ENCODE peak calls at places on chromosome 12, in four cellular contexts. G, W, S and Y are unnamed samples.

GRCh38 chr12:112577473-112578334 is 159.0 kb downstream of the PTPN11 start:
- DNase-seq in G (peak), W (no peak), S (no peak), Y (no peak)

GRCh38 chr12:39620664-39621658 is 1.4 kb upstream of the ABCD2 start:
- DNase-seq in G (no peak), W (no peak), S (peak), Y (no peak)

GRCh38 chr12:90199008-90199407 is 490.4 kb upstream of the ATP2B1 start:
- DNase-seq in G (no peak), W (no peak), S (no peak), Y (no peak)

GRCh38 chr12:39764944-39765560 is 145.4 kb upstream of the ABCD2 start:
- DNase-seq in G (no peak), W (peak), S (no peak), Y (no peak)

GRCh38 chr12:113867258-113867657 is 98.9 kb downstream of the RBM19 start:
- DNase-seq in G (no peak), W (peak), S (no peak), Y (no peak)

GRCh38 chr12:22299294-22299912 is 35.1 kb downstream of the ST8SIA1 start:
- DNase-seq in G (no peak), W (no peak), S (no peak), Y (no peak)

GRCh38 chr12:130715996-130716917 is at the start of gene RIMBP2:
- DNase-seq in G (no peak), W (no peak), S (no peak), Y (no peak)

GRCh38 chr12:30823140-30823669 is 68.5 kb upstream of the CAPRIN2 start:
- DNase-seq in G (no peak), W (no peak), S (no peak), Y (peak)

GRCh38 chr12:45695035-45695434 is 34.5 kb upstream of the ARID2 start:
- DNase-seq in G (no peak), W (no peak), S (no peak), Y (no peak)

GRCh38 chr12:100221523-100221922 is 20.9 kb downstream of the ACTR6 start:
- DNase-seq in G (no peak), W (no peak), S (no peak), Y (no peak)

GRCh38 chr12:27965411-27965810 is 7.1 kb downstream of the PTHLH start:
- DNase-seq in G (no peak), W (no peak), S (no peak), Y (no peak)

GRCh38 chr12:56377310-56377988 is 14.8 kb upstream of the APOF start:
- DNase-seq in G (no peak), W (peak), S (no peak), Y (no peak)

GRCh38 chr12:27852117-27852516 is 72.1 kb upstream of the MANSC4 start:
- DNase-seq in G (no peak), W (no peak), S (no peak), Y (no peak)

GRCh38 chr12:45543887-45544286 is 185.6 kb upstream of the ARID2 start:
- DNase-seq in G (peak), W (peak), S (peak), Y (peak)

GRCh38 chr12:131883521-131883900 is 10.9 kb upstream of the ULK1 start:
- DNase-seq in G (no peak), W (no peak), S (no peak), Y (no peak)

GRCh38 chr12:93786669-93787397 is 109.7 kb downstream of the CRADD start:
- DNase-seq in G (no peak), W (no peak), S (no peak), Y (no peak)

GRCh38 chr12:131108171-131108955 is 154.7 kb downstream of the ADGRD1 start:
- DNase-seq in G (no peak), W (peak), S (no peak), Y (no peak)

GRCh38 chr12:71684081-71684480 is 1.8 kb upstream of the TMEM19 start:
- DNase-seq in G (no peak), W (no peak), S (no peak), Y (no peak)

GRCh38 chr12:31000751-31001150 is 72.9 kb upstream of the DDX11 start:
- DNase-seq in G (no peak), W (no peak), S (no peak), Y (no peak)

GRCh38 chr12:54521291-54522062 is 23.9 kb downstream of the NCKAP1L start:
- DNase-seq in G (no peak), W (no peak), S (no peak), Y (no peak)

GRCh38 chr12:12689672-12690287 is 6.2 kb downstream of the GPR19 start:
- DNase-seq in G (no peak), W (no peak), S (no peak), Y (no peak)

GRCh38 chr12:54412348-54412747 is 6.7 kb downstream of the ITGA5 start:
- DNase-seq in G (no peak), W (no peak), S (no peak), Y (no peak)

GRCh38 chr12:61282790-61283575 is 977.2 kb upstream of the USP15 start:
- DNase-seq in G (no peak), W (no peak), S (no peak), Y (no peak)

GRCh38 chr12:50201987-50202521 is 34.9 kb upstream of the CERS5 start:
- DNase-seq in G (no peak), W (no peak), S (no peak), Y (no peak)

GRCh38 chr12:89521348-89522238 is 3.0 kb downstream of the GALNT4 start:
- DNase-seq in G (no peak), W (no peak), S (no peak), Y (no peak)

GRCh38 chr12:27940756-27941402 is 31.7 kb downstream of the PTHLH start:
- DNase-seq in G (peak), W (peak), S (peak), Y (peak)

GRCh38 chr12:117024961-117025480 is 74.2 kb downstream of the TESC start:
- DNase-seq in G (no peak), W (no peak), S (no peak), Y (no peak)

GRCh38 chr12:117026921-117027250 is 72.3 kb downstream of the TESC start:
- DNase-seq in G (no peak), W (no peak), S (no peak), Y (no peak)

GRCh38 chr12:117023998-117024960 is 74.9 kb downstream of the TESC start:
- DNase-seq in G (no peak), W (no peak), S (no peak), Y (no peak)

GRCh38 chr12:117026343-117026742 is 72.9 kb downstream of the TESC start:
- DNase-seq in G (no peak), W (no peak), S (no peak), Y (no peak)

DNA sequence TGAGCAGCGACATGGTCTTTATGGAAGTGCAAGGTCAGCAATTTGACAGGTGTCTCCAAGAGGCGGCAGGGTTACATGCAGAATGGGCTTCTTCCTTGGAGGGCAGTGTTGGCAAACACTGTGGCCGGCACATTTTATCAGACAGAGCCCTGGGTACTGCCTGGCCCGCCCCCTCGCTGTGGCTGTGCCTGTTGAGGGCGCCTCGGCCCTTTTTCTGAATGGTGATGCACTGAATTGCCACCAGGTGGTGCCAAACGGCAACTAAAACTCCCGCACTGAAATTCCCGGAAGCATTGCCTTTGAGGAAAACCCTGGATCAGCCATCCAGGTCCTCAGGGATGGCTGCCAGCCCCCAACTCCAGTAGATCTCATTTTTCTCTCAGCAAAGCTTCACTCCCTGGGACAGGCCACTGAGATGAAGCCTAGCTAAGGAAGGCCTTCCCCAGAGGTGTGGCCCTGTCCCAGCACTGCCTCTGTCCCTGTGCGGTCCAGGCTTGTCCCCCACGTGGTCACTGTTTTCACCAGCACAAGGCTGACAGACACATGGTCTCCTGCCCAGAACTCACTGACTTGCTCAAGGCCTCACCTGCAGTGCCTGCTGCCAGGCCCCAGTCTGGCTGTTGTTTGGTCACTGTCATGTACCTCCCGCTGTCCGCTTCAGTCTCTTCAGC is 73.6 kb downstream of the TESC start:
- DNase-seq in G (peak), W (peak), S (no peak), Y (peak)
- TF ChIP-seq POLR2AphosphoS5 in G (no peak), W (no peak), S (no peak), Y (no peak)

GRCh38 chr12:109477185-109477962 is at the start of the genes KCTD10 and UBE3B:
- DNase-seq in G (no peak), W (peak), S (peak), Y (peak)
- TF ChIP-seq POLR2A in G (peak), W (peak), S (peak), Y (peak)

GRCh38 chr12:108473400-108474055 is 41.5 kb upstream of the FICD start:
- DNase-seq in G (no peak), W (no peak), S (no peak), Y (no peak)

GRCh38 chr12:108468149-108468968 is 46.7 kb upstream of the FICD start:
- DNase-seq in G (no peak), W (peak), S (no peak), Y (no peak)
- TF ChIP-seq TAF1 in G (no peak), W (no peak), S (no peak), Y (no peak)

GRCh38 chr12:48356041-48356768 is 5.5 kb upstream of the ZNF641 start:
- DNase-seq in G (no peak), W (no peak), S (no peak), Y (no peak)

GRCh38 chr12:48349471-48349870 is 1.2 kb downstream of the ZNF641 start:
- DNase-seq in G (no peak), W (no peak), S (no peak), Y (no peak)

GRCh38 chr12:48351022-48351708 is 446 bp upstream of the ZNF641 start:
- DNase-seq in G (no peak), W (no peak), S (no peak), Y (no peak)

GRCh38 chr12:48352157-48352775 is 1.5 kb upstream of the ZNF641 start:
- DNase-seq in G (no peak), W (peak), S (no peak), Y (no peak)

DNA sequence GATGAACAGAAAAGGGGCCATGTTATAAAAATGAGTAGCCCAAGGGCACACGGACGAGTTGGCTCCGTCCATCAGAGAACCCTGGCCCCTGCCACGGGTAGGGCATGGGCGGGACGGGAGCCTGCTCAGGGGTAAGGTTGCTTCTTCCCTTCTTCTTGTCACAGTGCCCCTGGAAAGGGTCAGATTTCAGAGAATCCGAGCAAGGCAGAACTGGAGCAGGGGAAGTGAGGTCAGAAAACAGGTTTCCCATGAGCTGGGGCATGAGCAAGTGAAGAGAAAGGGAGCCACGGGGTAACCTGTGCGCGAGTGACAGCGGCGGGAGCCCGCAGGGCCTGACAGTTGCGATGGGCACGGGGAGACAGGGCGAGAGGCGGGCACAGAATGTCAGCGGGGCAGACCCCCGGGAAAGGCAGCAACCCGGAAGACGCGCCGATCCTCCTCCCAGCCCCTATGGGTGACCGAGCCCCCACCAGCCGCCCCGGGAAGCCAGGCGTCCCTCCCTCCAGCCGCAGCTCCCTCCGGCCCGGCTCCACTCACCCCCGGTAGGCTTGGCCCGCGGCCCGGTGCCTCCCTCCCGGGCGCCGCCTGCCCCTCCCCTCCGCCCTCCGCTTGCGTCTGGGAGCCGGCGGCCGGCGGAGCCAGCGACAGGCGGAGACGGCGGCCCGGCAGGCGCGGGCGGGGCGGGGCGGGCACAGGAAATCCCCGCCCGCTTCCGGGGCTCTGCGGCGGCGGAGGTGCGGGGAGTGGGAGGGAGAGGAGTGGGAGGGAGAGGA is at the start of gene ZNF641:
- DNase-seq in G (no peak), W (peak), S (no peak), Y (peak)
- TF ChIP-seq POLR2AphosphoS5 in G (no peak), W (no peak), S (no peak), Y (no peak)

DNA sequence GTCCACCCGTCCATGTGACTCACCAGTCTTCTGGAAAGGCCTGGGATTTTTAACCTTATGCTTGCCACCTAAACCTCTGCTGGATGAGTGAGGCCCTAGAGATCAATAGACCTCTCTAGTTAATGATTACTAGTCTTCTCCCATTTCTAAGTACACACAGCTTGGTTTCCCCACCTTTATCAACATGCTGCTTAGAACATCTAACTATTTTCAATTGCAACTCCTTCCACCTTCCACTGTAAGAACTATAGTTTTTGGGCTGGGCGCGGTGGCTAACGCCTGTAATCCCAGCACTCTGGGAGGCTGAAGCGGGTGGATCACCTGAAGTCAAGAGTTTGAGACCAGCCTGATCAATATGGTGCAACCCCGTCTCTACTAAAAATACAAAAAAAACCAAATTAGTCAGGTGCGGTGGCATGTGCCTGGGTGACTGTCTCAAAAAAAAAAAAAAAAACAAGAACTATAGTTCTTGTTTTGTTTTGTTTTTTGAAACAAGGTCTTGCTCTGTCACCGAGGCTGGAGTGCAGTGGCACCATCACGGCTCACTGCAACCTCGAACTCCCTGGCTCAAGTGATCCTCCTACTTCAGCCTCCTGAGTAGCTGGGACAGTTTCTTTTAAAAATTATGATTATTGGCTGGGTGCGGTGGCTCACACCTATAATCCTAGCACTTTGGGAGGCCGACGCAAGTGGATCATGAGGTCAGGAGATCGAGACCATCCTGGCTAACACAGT is 18.7 kb upstream of the MDM2 start:
- DNase-seq in G (no peak), W (no peak), S (no peak), Y (no peak)
- TF ChIP-seq POLR2A in G (no peak), W (no peak), S (no peak), Y (no peak)

GRCh38 chr12:2833327-2833726 is 1.5 kb downstream of the NRIP2 start:
- DNase-seq in G (no peak), W (no peak), S (no peak), Y (no peak)

GRCh38 chr12:2836576-2836975 is 1.7 kb upstream of the NRIP2 start:
- DNase-seq in G (no peak), W (no peak), S (no peak), Y (no peak)

GRCh38 chr12:2833810-2834209 is 1.0 kb downstream of the NRIP2 start:
- DNase-seq in G (no peak), W (no peak), S (no peak), Y (no peak)

GRCh38 chr12:2836004-2836403 is 1.2 kb upstream of the NRIP2 start:
- DNase-seq in G (no peak), W (no peak), S (no peak), Y (no peak)

DNA sequence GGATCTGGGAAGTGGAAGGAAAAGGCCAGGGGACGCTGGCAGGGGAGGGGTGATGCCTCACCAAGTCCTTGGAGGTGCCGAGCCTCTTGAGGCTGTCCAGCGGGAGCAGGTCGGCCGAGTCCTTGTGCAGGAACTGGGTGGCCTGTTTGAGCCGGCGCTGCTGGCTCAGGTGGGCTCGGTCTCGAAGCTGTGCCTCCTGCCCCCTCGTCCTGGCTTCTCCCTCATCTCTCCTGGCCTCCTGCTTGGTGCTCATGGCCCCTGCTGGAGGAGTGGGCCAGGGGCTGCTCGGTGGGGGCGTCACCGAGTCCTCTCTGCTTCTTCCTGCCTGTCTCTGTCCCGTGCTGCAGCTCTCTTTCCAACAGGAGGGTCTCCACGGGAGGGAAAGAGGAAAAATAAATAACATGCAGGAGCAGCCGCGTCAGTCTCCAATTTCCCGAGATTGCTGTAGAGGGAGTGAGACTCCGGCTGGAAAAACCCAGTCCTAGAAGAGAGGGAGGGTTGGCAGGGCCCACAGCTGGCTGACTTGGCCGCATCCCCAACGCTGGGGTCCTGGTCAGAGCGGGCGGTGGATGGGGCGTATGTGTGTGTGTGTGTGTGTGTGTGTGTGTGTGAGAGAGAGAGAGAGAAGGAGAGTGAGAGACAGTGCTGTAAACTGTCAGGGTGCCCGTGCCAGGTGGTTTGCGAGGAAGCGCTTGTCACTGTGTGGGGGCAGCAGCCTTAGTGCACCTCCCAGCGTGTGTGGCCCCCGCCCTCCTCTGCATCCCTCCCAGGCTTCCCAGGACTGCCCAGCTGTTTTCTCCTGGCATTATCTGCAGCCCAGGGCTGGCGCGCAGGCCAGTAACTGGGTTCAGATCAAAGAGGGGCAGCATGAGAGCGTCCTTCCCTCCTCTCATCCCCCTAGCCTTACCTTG is at the start of gene NRIP2:
- DNase-seq in G (no peak), W (no peak), S (no peak), Y (no peak)
- TF ChIP-seq TAF1 in G (no peak), W (no peak), S (no peak), Y (no peak)

GRCh38 chr12:110844551-110845395 is 2.0 kb upstream of the CCDC63 start:
- DNase-seq in G (no peak), W (no peak), S (no peak), Y (no peak)
- TF ChIP-seq POLR2AphosphoS5 in G (no peak), W (no peak), S (no peak), Y (no peak)

GRCh38 chr12:104456417-104456949 is at the start of gene CHST11:
- DNase-seq in G (peak), W (peak), S (no peak), Y (peak)
- TF ChIP-seq POLR2A in G (no peak), W (peak), S (no peak), Y (no peak)

GRCh38 chr12:128684357-128684756 is 139.4 kb downstream of the SLC15A4 start:
- DNase-seq in G (no peak), W (no peak), S (no peak), Y (no peak)
- TF ChIP-seq TAF1 in G (no peak), W (no peak), S (no peak), Y (no peak)

GRCh38 chr12:52235822-52236291 is 2.8 kb downstream of the KRT7 start:
- DNase-seq in G (no peak), W (no peak), S (no peak), Y (no peak)
- TF ChIP-seq POLR2AphosphoS5 in G (no peak), W (no peak), S (no peak), Y (no peak)